ENCODE peak calls at places on chromosome 10, in nine cellular contexts. Y is endothelial cell of umbilical vein; X is colonic mucosa; D is tibial artery; C is CD4-positive, alpha-beta T cell; N is brain microvascular endothelial cell; V is esophagus squamous epithelium; F is psoas muscle; E is thoracic aorta. S is an unnamed sample.

GRCh38 chr10:1290071-1290471 is 233.9 kb downstream of the WDR37 start:
- DNase-seq in C (no peak), Y (no peak), F (no peak), X (no peak), D (no peak), V (no peak), E (no peak), N (no peak), S (peak)

GRCh38 chr10:23230582-23230981 is 38.5 kb downstream of the PTF1A start:
- DNase-seq in X (no peak), F (no peak), E (no peak), C (no peak), V (no peak), N (no peak), Y (no peak), D (no peak), S (no peak)

GRCh38 chr10:77583527-77583926 is 54.1 kb downstream of the KCNMA1 start:
- DNase-seq in N (no peak), Y (no peak), X (no peak), E (no peak), F (no peak), V (no peak), C (no peak), D (no peak), S (peak)

GRCh38 chr10:68301790-68302502 is 29.9 kb upstream of the HNRNPH3 start:
- DNase-seq in N (peak), C (no peak), X (no peak), E (no peak), D (no peak), V (no peak), Y (peak), F (no peak), S (no peak)

GRCh38 chr10:14399641-14400040 is 68.9 kb upstream of the FRMD4A start:
- DNase-seq in X (no peak), C (no peak), Y (no peak), F (no peak), E (no peak), D (no peak), V (no peak), N (no peak), S (no peak)

GRCh38 chr10:103111031-103111917 is 81.8 kb downstream of the NT5C2 start:
- DNase-seq in F (no peak), N (no peak), Y (no peak), X (no peak), V (no peak), D (no peak), C (no peak), E (no peak), S (no peak)

GRCh38 chr10:101397140-101397539 is 43.2 kb downstream of the BTRC start:
- DNase-seq in N (peak), D (no peak), X (no peak), F (no peak), C (no peak), E (peak), Y (peak), V (no peak), S (no peak)

GRCh38 chr10:5419466-5420094 is 7.2 kb downstream of the NET1 start:
- DNase-seq in X (no peak), D (no peak), Y (no peak), F (no peak), C (no peak), E (no peak), V (no peak), N (no peak), S (no peak)

GRCh38 chr10:95792874-95793285 is 36.9 kb downstream of the ENTPD1 start:
- DNase-seq in F (no peak), E (no peak), N (peak), C (no peak), V (no peak), Y (peak), D (peak), X (no peak), S (no peak)

GRCh38 chr10:110764378-110764777 is 107.3 kb upstream of the PDCD4 start:
- DNase-seq in X (no peak), C (no peak), D (no peak), V (no peak), F (no peak), E (no peak), Y (no peak), N (no peak), S (no peak)

GRCh38 chr10:100792544-100792943 is 47.2 kb downstream of the PAX2 start:
- DNase-seq in F (no peak), X (no peak), E (no peak), D (no peak), N (no peak), Y (no peak), C (no peak), V (no peak), S (no peak)

GRCh38 chr10:132313865-132314264 is 6.1 kb upstream of the STK32C start:
- DNase-seq in C (no peak), Y (no peak), V (no peak), N (no peak), F (no peak), X (no peak), D (no peak), E (no peak), S (no peak)

GRCh38 chr10:80260295-80261243 is 28.9 kb downstream of the MAT1A start:
- DNase-seq in E (no peak), X (peak), Y (peak), D (no peak), V (no peak), F (no peak), C (peak), N (peak), S (no peak)

GRCh38 chr10:182441-183201 is 47.4 kb downstream of the ZMYND11 start:
- DNase-seq in V (no peak), F (no peak), D (no peak), E (no peak), C (no peak), X (no peak), N (no peak), Y (peak), S (peak)

GRCh38 chr10:29780639-29781038 is 145.9 kb upstream of the SVIL start:
- DNase-seq in F (no peak), E (no peak), V (no peak), N (no peak), Y (no peak), X (no peak), D (no peak), C (no peak), S (no peak)

GRCh38 chr10:95480901-95481491 is 80.2 kb downstream of the SORBS1 start:
- DNase-seq in Y (no peak), V (no peak), N (no peak), F (no peak), X (no peak), D (no peak), E (no peak), C (no peak), S (no peak)

GRCh38 chr10:18918545-18918944 is 130.1 kb upstream of the MALRD1 start:
- DNase-seq in C (no peak), N (peak), V (no peak), Y (no peak), X (no peak), E (no peak), F (no peak), D (no peak), S (no peak)

GRCh38 chr10:55410415-55410885 is 609.4 kb upstream of the PCDH15 start:
- DNase-seq in C (no peak), F (peak), E (no peak), Y (peak), N (peak), V (no peak), X (peak), D (peak), S (no peak)

GRCh38 chr10:95282115-95282514 is 8.7 kb downstream of the PDLIM1 start:
- DNase-seq in D (no peak), N (no peak), V (no peak), Y (no peak), E (no peak), F (no peak), C (no peak), X (no peak), S (no peak)

GRCh38 chr10:35384265-35384868 is 48.1 kb downstream of the CCNY start:
- DNase-seq in E (no peak), N (no peak), D (no peak), V (no peak), X (no peak), C (no peak), F (no peak), Y (no peak), S (peak)

GRCh38 chr10:114481055-114481454 is 76.8 kb upstream of the AFAP1L2 start:
- DNase-seq in V (no peak), E (no peak), D (no peak), F (no peak), C (no peak), N (no peak), X (no peak), Y (no peak), S (no peak)
- H3K27ac ChIP-seq in V (no peak), E (no peak), D (no peak), F (no peak), C (no peak), N (no peak), X (no peak), Y (no peak), S (no peak)

GRCh38 chr10:106825996-106826395 is 338.5 kb downstream of the SORCS1 start:
- DNase-seq in F (no peak), E (no peak), V (no peak), C (no peak), D (no peak), N (no peak), X (no peak), Y (no peak), S (no peak)
- H3K27ac ChIP-seq in F (no peak), E (no peak), V (no peak), C (no peak), D (no peak), N (no peak), X (no peak), Y (no peak), S (no peak)

GRCh38 chr10:49080965-49081364 is 34.4 kb downstream of the VSTM4 start:
- DNase-seq in V (no peak), X (no peak), Y (no peak), N (no peak), E (no peak), D (no peak), F (no peak), C (no peak), S (no peak)
- H3K27ac ChIP-seq in V (peak), X (no peak), Y (no peak), N (no peak), E (peak), D (peak), F (no peak), C (no peak), S (no peak)

GRCh38 chr10:70480254-70480861 is 1.8 kb downstream of the PALD1 start:
- DNase-seq in N (no peak), Y (no peak), C (no peak), X (no peak), D (no peak), F (no peak), E (no peak), V (no peak), S (no peak)
- H3K27ac ChIP-seq in N (no peak), Y (no peak), C (no peak), X (no peak), D (peak), F (peak), E (peak), V (peak), S (no peak)

GRCh38 chr10:69428138-69428537 is 11.4 kb upstream of the TACR2 start:
- DNase-seq in Y (no peak), F (no peak), C (no peak), D (no peak), E (no peak), X (no peak), N (no peak), V (no peak), S (no peak)

GRCh38 chr10:69425041-69425440 is 8.3 kb upstream of the TACR2 start:
- DNase-seq in Y (no peak), X (no peak), F (no peak), D (no peak), V (no peak), E (no peak), N (no peak), C (no peak), S (no peak)

GRCh38 chr10:69425513-69426298 is 9.0 kb upstream of the TACR2 start:
- DNase-seq in N (no peak), E (no peak), V (no peak), Y (no peak), D (no peak), X (peak), C (peak), F (no peak), S (peak)

GRCh38 chr10:69422676-69423075 is 6.0 kb upstream of the TACR2 start:
- DNase-seq in Y (no peak), N (no peak), F (no peak), C (no peak), X (no peak), V (no peak), E (no peak), D (no peak), S (no peak)

DNA sequence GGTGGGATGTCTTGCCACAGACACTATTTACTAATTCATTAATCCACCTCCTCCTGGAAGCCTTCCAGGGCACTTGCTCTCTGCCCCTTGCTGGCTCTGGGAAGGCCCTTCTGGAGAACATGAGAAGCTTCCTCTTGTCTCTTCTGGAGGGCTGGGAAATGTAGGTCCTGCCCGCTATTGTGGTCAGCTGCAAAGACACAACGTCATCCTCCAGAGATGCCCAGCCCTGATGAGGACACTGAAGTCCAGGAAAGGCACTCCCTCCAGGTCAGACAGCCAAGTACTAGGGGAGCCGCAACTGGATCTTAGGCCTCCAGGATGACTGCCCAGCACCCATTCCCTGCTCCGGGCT is 9.6 kb upstream of the TACR2 start:
- DNase-seq in D (no peak), N (no peak), C (no peak), E (no peak), F (no peak), X (no peak), V (no peak), Y (no peak), S (no peak)
- H3K27ac ChIP-seq in D (no peak), N (no peak), C (peak), E (no peak), F (no peak), X (peak), V (peak), Y (no peak), S (peak)

GRCh38 chr10:86711237-86711956 is 43.1 kb downstream of the LDB3 start:
- DNase-seq in V (no peak), C (peak), Y (peak), F (peak), X (peak), N (peak), E (no peak), D (peak), S (peak)

GRCh38 chr10:86710987-86711236 is 42.6 kb downstream of the LDB3 start:
- DNase-seq in Y (no peak), C (no peak), F (no peak), N (no peak), D (no peak), E (no peak), X (no peak), V (no peak), S (no peak)

GRCh38 chr10:86708068-86708782 is 39.9 kb downstream of the LDB3 start:
- DNase-seq in D (no peak), E (no peak), Y (no peak), F (no peak), C (no peak), X (no peak), N (no peak), V (no peak), S (no peak)

GRCh38 chr10:86708783-86709778 is 40.8 kb downstream of the LDB3 start:
- DNase-seq in F (no peak), Y (no peak), E (no peak), N (no peak), X (no peak), D (no peak), V (no peak), C (no peak), S (no peak)

DNA sequence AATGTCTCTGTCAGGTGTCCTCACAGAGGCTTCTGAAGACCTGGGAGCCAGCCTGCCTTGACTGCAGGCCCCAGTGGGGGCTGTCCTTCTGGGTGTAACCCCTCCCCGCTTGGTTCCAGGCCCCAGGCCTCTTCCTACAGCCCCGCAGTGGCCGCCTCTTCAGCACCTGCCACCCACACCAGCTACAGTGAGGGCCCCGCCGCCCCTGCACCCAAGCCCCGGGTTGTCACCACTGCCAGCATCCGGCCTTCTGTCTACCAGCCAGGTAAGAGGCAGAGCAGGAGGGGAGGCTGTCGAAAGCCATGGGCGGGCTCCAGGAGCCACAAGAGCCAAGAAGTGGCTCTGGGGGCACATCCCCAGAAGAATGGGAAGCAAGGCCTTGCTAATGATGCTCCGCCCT is 41.5 kb downstream of the LDB3 start:
- DNase-seq in Y (no peak), X (no peak), D (no peak), C (no peak), E (no peak), F (no peak), V (no peak), N (no peak), S (no peak)
- H3K27ac ChIP-seq in Y (no peak), X (no peak), D (peak), C (no peak), E (no peak), F (peak), V (peak), N (no peak), S (no peak)

GRCh38 chr10:60188548-60188947 is 201.1 kb downstream of the ANK3 start:
- DNase-seq in V (no peak), F (no peak), Y (no peak), D (no peak), X (no peak), C (no peak), E (no peak), N (no peak), S (no peak)
- H3K27ac ChIP-seq in V (no peak), F (no peak), Y (no peak), D (no peak), X (no peak), C (no peak), E (no peak), N (no peak), S (no peak)

GRCh38 chr10:17236468-17236886 is 8.4 kb downstream of the VIM start:
- DNase-seq in N (no peak), C (no peak), E (no peak), Y (peak), D (no peak), V (no peak), X (no peak), F (no peak), S (no peak)
- H3K27ac ChIP-seq in N (peak), C (no peak), E (no peak), Y (no peak), D (peak), V (no peak), X (no peak), F (no peak), S (no peak)

DNA sequence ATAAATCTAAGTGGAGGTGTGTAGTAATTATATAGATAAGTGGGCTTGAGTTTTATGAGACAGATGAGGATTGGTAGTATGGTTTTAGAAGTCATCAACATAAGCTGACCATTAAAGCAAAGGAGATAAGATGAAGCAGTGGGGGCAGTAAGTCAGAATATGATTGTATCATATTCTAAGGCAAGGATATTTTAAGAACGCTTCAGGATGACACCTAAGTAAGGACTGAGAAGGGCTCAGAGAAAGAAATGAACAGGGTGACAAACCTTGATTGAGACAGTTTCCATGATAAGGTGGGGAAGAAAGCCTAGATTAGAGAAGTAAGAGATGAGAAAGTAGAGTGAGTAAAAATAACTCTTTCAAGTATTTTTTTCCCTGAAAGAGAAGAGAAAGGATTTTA is 567.2 kb downstream of the ATRNL1 start:
- DNase-seq in X (no peak), E (no peak), N (peak), F (no peak), V (no peak), D (no peak), Y (no peak), C (no peak), S (no peak)
- H3K27ac ChIP-seq in X (no peak), E (no peak), N (peak), F (no peak), V (no peak), D (no peak), Y (no peak), C (no peak), S (no peak)

GRCh38 chr10:124150189-124150806 is 56.9 kb upstream of the CHST15 start:
- DNase-seq in V (no peak), N (no peak), F (no peak), X (no peak), D (no peak), Y (no peak), E (no peak), C (no peak), S (no peak)

GRCh38 chr10:124150807-124151417 is 57.5 kb upstream of the CHST15 start:
- DNase-seq in V (no peak), F (no peak), X (no peak), E (no peak), Y (no peak), N (no peak), D (no peak), C (no peak), S (no peak)

GRCh38 chr10:124152781-124153600 is 59.6 kb upstream of the CHST15 start:
- DNase-seq in N (peak), D (peak), X (peak), C (peak), F (peak), Y (peak), E (peak), V (peak), S (peak)

GRCh38 chr10:124152139-124152780 is 58.9 kb upstream of the CHST15 start:
- DNase-seq in D (peak), Y (no peak), E (peak), V (no peak), X (peak), N (peak), F (peak), C (no peak), S (peak)

DNA sequence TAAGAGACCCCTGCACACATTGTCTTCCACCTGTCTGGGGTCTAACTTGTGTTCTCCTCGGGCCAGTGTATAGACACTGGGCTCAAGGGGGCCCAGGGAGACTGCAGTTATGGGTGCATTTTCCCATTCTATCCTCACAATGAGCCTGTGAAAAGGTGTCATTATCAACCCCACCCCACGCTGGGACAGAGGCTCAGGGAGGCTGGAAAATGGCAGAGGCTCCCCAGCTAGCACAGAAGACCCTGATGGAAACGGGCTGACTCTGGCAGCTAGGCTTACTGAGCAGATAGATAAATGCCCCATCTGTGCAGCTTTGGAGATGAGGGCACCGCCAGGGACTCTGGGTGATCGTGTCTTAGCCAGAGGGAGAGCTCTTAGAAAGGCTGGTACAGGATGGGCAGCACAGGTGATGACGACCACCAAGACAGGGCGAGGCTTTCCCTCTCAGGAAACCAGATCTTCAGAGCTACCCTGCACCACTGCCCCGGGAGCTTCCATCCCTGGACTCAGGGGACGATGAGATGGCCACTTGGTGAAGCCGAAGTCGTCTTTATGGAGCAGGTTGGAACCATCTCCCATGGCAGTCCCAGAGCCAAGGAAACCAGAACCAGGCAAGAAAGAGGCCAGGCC is 58.2 kb upstream of the CHST15 start:
- DNase-seq in D (no peak), X (no peak), N (no peak), C (no peak), Y (no peak), E (no peak), V (no peak), F (no peak), S (no peak)
- H3K27ac ChIP-seq in D (peak), X (no peak), N (no peak), C (no peak), Y (no peak), E (peak), V (peak), F (peak), S (peak)

S was measured in epithelial cell of prostate.